ENCODE peak calls at places on chromosomes 3 and 15, in five cellular contexts. One of them, this sample, is unnamed.

GRCh38 chr3:195240171-195240701 is 30.7 kb downstream of the XXYLT1 start:
- DNase-seq in D341Med: peak
- DNase-seq in stimulated activated naive CD4-positive, alpha-beta T cell treated with Interleukin-2 at 50 U/mL for 16 hours: no peak
- DNase-seq in tibial artery: peak
- DNase-seq in stimulated activated CD8-positive, alpha-beta memory T cell treated with anti-CD3 and anti-CD28 coated beads, Interleukin-7, amount 100 ng/mL, for 24 hours: no peak
- DNase-seq in this sample: peak

GRCh38 chr3:5217824-5218595 is 30.5 kb downstream of the EDEM1 start:
- DNase-seq in D341Med: no peak
- DNase-seq in stimulated activated naive CD4-positive, alpha-beta T cell treated with Interleukin-2 at 50 U/mL for 16 hours: no peak
- DNase-seq in tibial artery: no peak
- DNase-seq in stimulated activated CD8-positive, alpha-beta memory T cell treated with anti-CD3 and anti-CD28 coated beads, Interleukin-7, amount 100 ng/mL, for 24 hours: no peak
- DNase-seq in this sample: no peak

GRCh38 chr3:71160800-71161546 is 422.6 kb downstream of the FOXP1 start:
- DNase-seq in D341Med: no peak
- DNase-seq in stimulated activated naive CD4-positive, alpha-beta T cell treated with Interleukin-2 at 50 U/mL for 16 hours: no peak
- DNase-seq in tibial artery: no peak
- DNase-seq in stimulated activated CD8-positive, alpha-beta memory T cell treated with anti-CD3 and anti-CD28 coated beads, Interleukin-7, amount 100 ng/mL, for 24 hours: no peak
- DNase-seq in this sample: no peak

GRCh38 chr3:50388021-50388719 is 28.8 kb upstream of the TMEM115 start:
- DNase-seq in D341Med: peak
- DNase-seq in stimulated activated naive CD4-positive, alpha-beta T cell treated with Interleukin-2 at 50 U/mL for 16 hours: no peak
- DNase-seq in tibial artery: no peak
- DNase-seq in stimulated activated CD8-positive, alpha-beta memory T cell treated with anti-CD3 and anti-CD28 coated beads, Interleukin-7, amount 100 ng/mL, for 24 hours: no peak
- DNase-seq in this sample: no peak

GRCh38 chr15:31513178-31513577 is 186.5 kb downstream of the KLF13 start:
- DNase-seq in D341Med: peak
- DNase-seq in stimulated activated naive CD4-positive, alpha-beta T cell treated with Interleukin-2 at 50 U/mL for 16 hours: no peak
- DNase-seq in tibial artery: no peak
- DNase-seq in stimulated activated CD8-positive, alpha-beta memory T cell treated with anti-CD3 and anti-CD28 coated beads, Interleukin-7, amount 100 ng/mL, for 24 hours: no peak
- DNase-seq in this sample: no peak

GRCh38 chr3:113218679-113219040 is 7.3 kb downstream of the BOC start:
- DNase-seq in D341Med: no peak
- DNase-seq in stimulated activated naive CD4-positive, alpha-beta T cell treated with Interleukin-2 at 50 U/mL for 16 hours: no peak
- DNase-seq in tibial artery: no peak
- DNase-seq in stimulated activated CD8-positive, alpha-beta memory T cell treated with anti-CD3 and anti-CD28 coated beads, Interleukin-7, amount 100 ng/mL, for 24 hours: no peak
- DNase-seq in this sample: no peak

GRCh38 chr3:111882194-111882593 is 23.1 kb downstream of the PHLDB2 start:
- DNase-seq in D341Med: no peak
- DNase-seq in stimulated activated naive CD4-positive, alpha-beta T cell treated with Interleukin-2 at 50 U/mL for 16 hours: no peak
- DNase-seq in tibial artery: no peak
- DNase-seq in stimulated activated CD8-positive, alpha-beta memory T cell treated with anti-CD3 and anti-CD28 coated beads, Interleukin-7, amount 100 ng/mL, for 24 hours: no peak
- DNase-seq in this sample: no peak

GRCh38 chr3:45145681-45146614 is at the start of gene CDCP1:
- DNase-seq in D341Med: peak
- DNase-seq in stimulated activated naive CD4-positive, alpha-beta T cell treated with Interleukin-2 at 50 U/mL for 16 hours: no peak
- DNase-seq in tibial artery: no peak
- DNase-seq in stimulated activated CD8-positive, alpha-beta memory T cell treated with anti-CD3 and anti-CD28 coated beads, Interleukin-7, amount 100 ng/mL, for 24 hours: no peak
- DNase-seq in this sample: no peak

GRCh38 chr15:73573572-73573971 is 59.6 kb downstream of the NPTN start:
- DNase-seq in D341Med: no peak
- DNase-seq in stimulated activated naive CD4-positive, alpha-beta T cell treated with Interleukin-2 at 50 U/mL for 16 hours: no peak
- DNase-seq in tibial artery: no peak
- DNase-seq in stimulated activated CD8-positive, alpha-beta memory T cell treated with anti-CD3 and anti-CD28 coated beads, Interleukin-7, amount 100 ng/mL, for 24 hours: no peak
- DNase-seq in this sample: no peak

GRCh38 chr3:119662604-119663377 is 2.4 kb upstream of the POPDC2 start:
- DNase-seq in D341Med: no peak
- DNase-seq in stimulated activated naive CD4-positive, alpha-beta T cell treated with Interleukin-2 at 50 U/mL for 16 hours: no peak
- DNase-seq in tibial artery: no peak
- DNase-seq in stimulated activated CD8-positive, alpha-beta memory T cell treated with anti-CD3 and anti-CD28 coated beads, Interleukin-7, amount 100 ng/mL, for 24 hours: no peak
- DNase-seq in this sample: no peak

GRCh38 chr3:32359766-32360513 is 31.7 kb upstream of the CMTM7 start:
- DNase-seq in D341Med: no peak
- DNase-seq in stimulated activated naive CD4-positive, alpha-beta T cell treated with Interleukin-2 at 50 U/mL for 16 hours: no peak
- DNase-seq in tibial artery: no peak
- DNase-seq in stimulated activated CD8-positive, alpha-beta memory T cell treated with anti-CD3 and anti-CD28 coated beads, Interleukin-7, amount 100 ng/mL, for 24 hours: no peak
- DNase-seq in this sample: no peak

GRCh38 chr3:158369279-158369678 is 201.7 kb upstream of the MLF1 start:
- DNase-seq in D341Med: no peak
- DNase-seq in stimulated activated naive CD4-positive, alpha-beta T cell treated with Interleukin-2 at 50 U/mL for 16 hours: no peak
- DNase-seq in tibial artery: no peak
- DNase-seq in stimulated activated CD8-positive, alpha-beta memory T cell treated with anti-CD3 and anti-CD28 coated beads, Interleukin-7, amount 100 ng/mL, for 24 hours: no peak
- DNase-seq in this sample: no peak

GRCh38 chr3:27253831-27254230 is 115.4 kb downstream of the NEK10 start:
- DNase-seq in D341Med: peak
- DNase-seq in stimulated activated naive CD4-positive, alpha-beta T cell treated with Interleukin-2 at 50 U/mL for 16 hours: no peak
- DNase-seq in tibial artery: peak
- DNase-seq in stimulated activated CD8-positive, alpha-beta memory T cell treated with anti-CD3 and anti-CD28 coated beads, Interleukin-7, amount 100 ng/mL, for 24 hours: no peak
- DNase-seq in this sample: no peak

GRCh38 chr3:150528359-150528797 is 17.9 kb downstream of the SERP1 start:
- DNase-seq in D341Med: no peak
- DNase-seq in stimulated activated naive CD4-positive, alpha-beta T cell treated with Interleukin-2 at 50 U/mL for 16 hours: no peak
- DNase-seq in tibial artery: no peak
- DNase-seq in stimulated activated CD8-positive, alpha-beta memory T cell treated with anti-CD3 and anti-CD28 coated beads, Interleukin-7, amount 100 ng/mL, for 24 hours: no peak
- DNase-seq in this sample: no peak

GRCh38 chr3:58238830-58239229 is 1.2 kb downstream of the ABHD6 start:
- DNase-seq in D341Med: no peak
- DNase-seq in stimulated activated naive CD4-positive, alpha-beta T cell treated with Interleukin-2 at 50 U/mL for 16 hours: no peak
- DNase-seq in tibial artery: no peak
- DNase-seq in stimulated activated CD8-positive, alpha-beta memory T cell treated with anti-CD3 and anti-CD28 coated beads, Interleukin-7, amount 100 ng/mL, for 24 hours: no peak
- DNase-seq in this sample: no peak

GRCh38 chr15:86855307-86855706 is 775.6 kb downstream of the AGBL1 start:
- DNase-seq in D341Med: no peak
- DNase-seq in stimulated activated naive CD4-positive, alpha-beta T cell treated with Interleukin-2 at 50 U/mL for 16 hours: no peak
- DNase-seq in tibial artery: no peak
- DNase-seq in stimulated activated CD8-positive, alpha-beta memory T cell treated with anti-CD3 and anti-CD28 coated beads, Interleukin-7, amount 100 ng/mL, for 24 hours: no peak
- DNase-seq in this sample: no peak

GRCh38 chr3:149576071-149576564 is 81.7 kb downstream of the WWTR1 start:
- DNase-seq in D341Med: no peak
- DNase-seq in stimulated activated naive CD4-positive, alpha-beta T cell treated with Interleukin-2 at 50 U/mL for 16 hours: no peak
- DNase-seq in tibial artery: no peak
- DNase-seq in stimulated activated CD8-positive, alpha-beta memory T cell treated with anti-CD3 and anti-CD28 coated beads, Interleukin-7, amount 100 ng/mL, for 24 hours: no peak
- DNase-seq in this sample: no peak

GRCh38 chr3:152322756-152323155 is 54.0 kb downstream of the MBNL1 start:
- DNase-seq in D341Med: no peak
- DNase-seq in stimulated activated naive CD4-positive, alpha-beta T cell treated with Interleukin-2 at 50 U/mL for 16 hours: no peak
- DNase-seq in tibial artery: no peak
- DNase-seq in stimulated activated CD8-positive, alpha-beta memory T cell treated with anti-CD3 and anti-CD28 coated beads, Interleukin-7, amount 100 ng/mL, for 24 hours: no peak
- DNase-seq in this sample: no peak

GRCh38 chr15:89442671-89443307 is 53.6 kb downstream of the RHCG start:
- DNase-seq in D341Med: peak
- DNase-seq in stimulated activated naive CD4-positive, alpha-beta T cell treated with Interleukin-2 at 50 U/mL for 16 hours: no peak
- DNase-seq in tibial artery: no peak
- DNase-seq in stimulated activated CD8-positive, alpha-beta memory T cell treated with anti-CD3 and anti-CD28 coated beads, Interleukin-7, amount 100 ng/mL, for 24 hours: peak
- DNase-seq in this sample: no peak

GRCh38 chr3:22117751-22118346 is 366.8 kb upstream of the ZNF385D start:
- DNase-seq in D341Med: no peak
- DNase-seq in stimulated activated naive CD4-positive, alpha-beta T cell treated with Interleukin-2 at 50 U/mL for 16 hours: no peak
- DNase-seq in tibial artery: no peak
- DNase-seq in stimulated activated CD8-positive, alpha-beta memory T cell treated with anti-CD3 and anti-CD28 coated beads, Interleukin-7, amount 100 ng/mL, for 24 hours: no peak
- DNase-seq in this sample: no peak

GRCh38 chr3:141104151-141104741 is 53.1 kb downstream of the SPSB4 start:
- DNase-seq in D341Med: no peak
- DNase-seq in stimulated activated naive CD4-positive, alpha-beta T cell treated with Interleukin-2 at 50 U/mL for 16 hours: no peak
- DNase-seq in tibial artery: no peak
- DNase-seq in stimulated activated CD8-positive, alpha-beta memory T cell treated with anti-CD3 and anti-CD28 coated beads, Interleukin-7, amount 100 ng/mL, for 24 hours: no peak
- DNase-seq in this sample: no peak

GRCh38 chr3:72383230-72383629 is 465.0 kb downstream of the SHQ1 start:
- DNase-seq in D341Med: no peak
- DNase-seq in stimulated activated naive CD4-positive, alpha-beta T cell treated with Interleukin-2 at 50 U/mL for 16 hours: no peak
- DNase-seq in tibial artery: no peak
- DNase-seq in stimulated activated CD8-positive, alpha-beta memory T cell treated with anti-CD3 and anti-CD28 coated beads, Interleukin-7, amount 100 ng/mL, for 24 hours: no peak
- DNase-seq in this sample: no peak

This sample was measured in heart right ventricle.